ENCODE peak calls at places on chromosomes 13 and 19, in four cellular contexts. B, Y, H and U are unnamed samples.

GRCh38 chr19:50303558-50303957 is 25.6 kb downstream of the KCNC3 start:
- DNase-seq in B (no peak), Y (no peak), H (no peak), U (no peak)

GRCh38 chr19:47573076-47574026 is at the start of gene ZNF541:
- DNase-seq in B (peak; percentile 12), Y (no peak), H (peak; percentile 70), U (peak; percentile 79)

GRCh38 chr19:3573162-3573857 is 566 bp downstream of the HMG20B start:
- DNase-seq in B (no peak), Y (peak; percentile 56), H (no peak), U (peak; percentile 43)

GRCh38 chr13:23701646-23702045 is 131.4 kb downstream of the TNFRSF19 start:
- DNase-seq in B (no peak), Y (no peak), H (no peak), U (no peak)

GRCh38 chr13:41130356-41130755 is 2.2 kb downstream of the KBTBD6 start:
- DNase-seq in B (no peak), Y (no peak), H (no peak), U (peak; percentile 16)

GRCh38 chr13:45055198-45055901 is 65.0 kb upstream of the GTF2F2 start:
- DNase-seq in B (no peak), Y (no peak), H (peak; percentile 55), U (peak; percentile 89)

GRCh38 chr13:41847216-41847615 is 113.7 kb downstream of the VWA8 start:
- DNase-seq in B (no peak), Y (no peak), H (no peak), U (no peak)

GRCh38 chr13:98171806-98172569 is 5.1 kb downstream of the RNF113B start:
- DNase-seq in B (no peak), Y (no peak), H (no peak), U (no peak)

GRCh38 chr13:33323766-33324525 is 38.4 kb upstream of the STARD13 start:
- DNase-seq in B (no peak), Y (no peak), H (no peak), U (no peak)

GRCh38 chr19:46999377-46999776 is 20.3 kb upstream of the NPAS1 start:
- DNase-seq in B (no peak), Y (no peak), H (no peak), U (no peak)

GRCh38 chr19:17680235-17680722 is 7.9 kb downstream of the UNC13A start:
- DNase-seq in B (peak; percentile 60), Y (peak; percentile 70), H (peak; percentile 86), U (peak; percentile 83)

GRCh38 chr19:12689012-12689411 is 1.2 kb downstream of the GNG14 start:
- DNase-seq in B (no peak), Y (no peak), H (no peak), U (no peak)

GRCh38 chr19:41013359-41013758 is 22.3 kb downstream of the CYP2B6 start:
- DNase-seq in B (no peak), Y (no peak), H (no peak), U (no peak)

GRCh38 chr13:94061316-94061715 is 418.2 kb downstream of the DCT start:
- DNase-seq in B (no peak), Y (no peak), H (no peak), U (no peak)

GRCh38 chr13:100182894-100183490 is 94.1 kb downstream of the PCCA start:
- DNase-seq in B (no peak), Y (no peak), H (no peak), U (peak; percentile 51)

GRCh38 chr19:5341448-5341820 is 822 bp upstream of the PTPRS start:
- DNase-seq in B (no peak), Y (no peak), H (no peak), U (no peak)

GRCh38 chr19:5339470-5339949 is 1.1 kb downstream of the PTPRS start:
- DNase-seq in B (no peak), Y (peak; percentile 65), H (peak; percentile 61), U (no peak)

GRCh38 chr19:5340637-5341447 is at the start of gene PTPRS:
- DNase-seq in B (no peak), Y (peak; percentile 97), H (peak; percentile 93), U (peak; percentile 79)

GRCh38 chr19:5338661-5339469 is 1.7 kb downstream of the PTPRS start:
- DNase-seq in B (no peak), Y (peak; percentile 86), H (peak; percentile 73), U (no peak)

DNA sequence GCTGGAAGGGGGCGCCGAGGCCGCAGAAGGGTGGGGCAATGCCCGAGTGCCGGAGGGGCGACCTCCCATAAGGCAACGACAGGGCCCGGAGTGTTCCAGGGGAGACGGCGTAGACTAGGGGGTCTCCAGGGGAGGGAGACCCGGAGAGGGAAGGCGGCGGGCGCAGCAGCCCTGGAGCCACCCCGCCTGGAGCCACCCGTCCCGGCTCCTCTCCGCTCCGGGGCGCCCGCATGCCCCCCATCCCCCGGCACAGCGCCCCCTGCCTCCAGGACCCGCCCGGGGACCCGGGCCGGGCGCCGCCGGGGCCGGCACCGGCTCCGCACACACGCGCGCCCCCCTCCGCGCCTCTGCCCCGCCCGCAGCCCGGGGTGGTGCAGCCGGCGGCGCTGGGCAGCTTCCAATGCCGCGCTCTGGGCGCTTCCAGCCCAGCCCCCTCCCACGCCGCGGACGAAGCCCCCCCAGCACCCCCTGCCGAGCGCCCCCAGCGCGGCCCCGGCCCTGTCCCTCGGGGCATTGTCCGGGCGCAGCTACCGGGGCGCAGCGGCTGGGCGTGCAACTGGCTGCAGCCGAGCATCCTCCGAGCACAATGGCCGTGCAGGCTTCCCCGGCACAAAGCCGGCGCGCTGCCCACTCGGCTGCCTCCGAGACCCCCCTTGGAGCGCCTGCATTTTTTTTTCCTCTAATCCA is 519 bp downstream of the PTPRS start:
- DNase-seq in B (no peak), Y (peak; percentile 73), H (peak; percentile 62), U (no peak)
- TF ChIP-seq CTCF in B (no peak), Y (peak; percentile 17), H (no peak), U (no peak)

DNA sequence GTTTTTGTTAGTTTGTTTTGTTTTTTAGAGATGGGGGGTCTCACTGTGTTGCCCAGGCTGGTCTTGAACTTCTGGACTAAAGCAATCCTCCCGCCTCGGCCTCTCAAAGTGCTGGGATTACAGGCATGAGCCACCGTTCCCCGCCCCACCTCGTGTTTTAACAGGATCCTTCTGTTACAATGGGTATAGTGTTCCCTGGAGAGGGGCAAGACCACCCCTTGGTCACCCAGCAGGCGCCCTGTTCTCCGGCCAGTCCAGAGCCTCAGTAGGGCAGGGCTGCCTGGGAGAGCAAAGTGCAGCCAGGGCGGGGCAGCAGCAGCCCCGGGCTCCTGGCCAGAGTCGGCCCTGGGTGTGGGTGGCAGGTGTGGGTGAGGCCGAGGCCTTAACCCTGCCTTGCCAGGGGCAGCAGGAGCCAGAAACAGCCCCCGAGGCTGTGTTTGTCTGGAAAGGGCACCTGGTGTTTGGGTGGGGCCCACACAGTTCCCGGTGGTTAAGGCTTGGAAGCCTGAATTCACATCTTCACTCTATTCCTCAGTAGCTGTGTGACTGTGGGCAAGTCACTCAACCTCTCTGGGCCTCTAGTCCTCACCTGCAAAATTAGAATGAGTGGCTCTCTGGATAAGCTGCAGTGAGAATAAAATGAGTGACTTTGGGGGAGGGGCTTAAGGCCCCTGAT is 7.2 kb downstream of the VASP start:
- DNase-seq in B (no peak), Y (no peak), H (peak; percentile 30), U (no peak)
- TF ChIP-seq CTCF in B (no peak), Y (no peak), H (no peak), U (no peak)

GRCh38 chr19:57643734-57644133 is 10.8 kb downstream of the ZNF211 start:
- DNase-seq in B (no peak), Y (no peak), H (no peak), U (no peak)
- TF ChIP-seq CTCF in B (no peak), Y (no peak), H (no peak), U (no peak)

GRCh38 chr13:72781461-72782439 is at the start of the genes DIS3 and PIBF1:
- DNase-seq in B (peak; percentile 92), Y (peak; percentile 98), H (peak; percentile 95), U (peak; percentile 98)
- TF ChIP-seq CTCF in B (no peak), Y (no peak), H (no peak), U (peak; percentile 23)

GRCh38 chr19:58305065-58305931 is at the start of gene ERVK3-1:
- DNase-seq in B (peak; percentile 90), Y (peak; percentile 93), H (peak; percentile 94), U (peak; percentile 97)
- TF ChIP-seq CTCF in B (no peak), Y (peak; percentile 44), H (no peak), U (no peak)